ENCODE peak calls at places on chromosomes 4 and X, in eight cellular contexts. One of them, this sample, is unnamed.

GRCh38 chr4:174252412-174252811 is 31.1 kb downstream of the FBXO8 start:
- DNase-seq in kidney glomerular epithelial cell: no peak
- DNase-seq in stimulated activated CD8-positive, alpha-beta memory T cell treated with anti-CD3 and anti-CD28 coated beads, Interleukin-7, amount 100 ng/mL, for 1 hour: no peak
- DNase-seq in fibroblast of lung: no peak
- DNase-seq in mucosa of gallbladder: no peak
- DNase-seq in NCI-H2029 treated with DMSO at 0.1 percent for 48 hours: no peak
- DNase-seq in hippocampal formation: no peak
- DNase-seq in stimulated activated CD4-positive, alpha-beta T cell treated with anti-CD3 and anti-CD28 coated beads, Interleukin-1b, Interleukin-23, amount 100 ng/mL, for 4 hours: no peak
- DNase-seq in this sample: no peak

GRCh38 chr4:75549019-75549418 is 6.8 kb upstream of the ODAPH start:
- DNase-seq in stimulated activated CD8-positive, alpha-beta memory T cell treated with anti-CD3 and anti-CD28 coated beads, Interleukin-7, amount 100 ng/mL, for 1 hour: no peak
- DNase-seq in hippocampal formation: no peak
- DNase-seq in stimulated activated CD4-positive, alpha-beta T cell treated with anti-CD3 and anti-CD28 coated beads, Interleukin-1b, Interleukin-23, amount 100 ng/mL, for 4 hours: no peak
- DNase-seq in kidney glomerular epithelial cell: no peak
- DNase-seq in mucosa of gallbladder: no peak
- DNase-seq in NCI-H2029 treated with DMSO at 0.1 percent for 48 hours: no peak
- DNase-seq in fibroblast of lung: no peak
- DNase-seq in this sample: no peak

GRCh38 chrX:9362529-9362928 is 102.3 kb upstream of the TBL1X start:
- DNase-seq in NCI-H2029 treated with DMSO at 0.1 percent for 48 hours: no peak
- DNase-seq in stimulated activated CD4-positive, alpha-beta T cell treated with anti-CD3 and anti-CD28 coated beads, Interleukin-1b, Interleukin-23, amount 100 ng/mL, for 4 hours: no peak
- DNase-seq in hippocampal formation: no peak
- DNase-seq in kidney glomerular epithelial cell: no peak
- DNase-seq in fibroblast of lung: no peak
- DNase-seq in stimulated activated CD8-positive, alpha-beta memory T cell treated with anti-CD3 and anti-CD28 coated beads, Interleukin-7, amount 100 ng/mL, for 1 hour: no peak
- DNase-seq in mucosa of gallbladder: no peak
- DNase-seq in this sample: peak

GRCh38 chr4:77619408-77619807 is 13.8 kb downstream of the CXCL13 start:
- DNase-seq in stimulated activated CD8-positive, alpha-beta memory T cell treated with anti-CD3 and anti-CD28 coated beads, Interleukin-7, amount 100 ng/mL, for 1 hour: no peak
- DNase-seq in mucosa of gallbladder: peak
- DNase-seq in hippocampal formation: peak
- DNase-seq in kidney glomerular epithelial cell: no peak
- DNase-seq in fibroblast of lung: no peak
- DNase-seq in stimulated activated CD4-positive, alpha-beta T cell treated with anti-CD3 and anti-CD28 coated beads, Interleukin-1b, Interleukin-23, amount 100 ng/mL, for 4 hours: no peak
- DNase-seq in NCI-H2029 treated with DMSO at 0.1 percent for 48 hours: peak
- DNase-seq in this sample: no peak

GRCh38 chr4:151484396-151485102 is 75.6 kb downstream of the FHIP1A start:
- DNase-seq in hippocampal formation: no peak
- DNase-seq in stimulated activated CD8-positive, alpha-beta memory T cell treated with anti-CD3 and anti-CD28 coated beads, Interleukin-7, amount 100 ng/mL, for 1 hour: no peak
- DNase-seq in mucosa of gallbladder: no peak
- DNase-seq in NCI-H2029 treated with DMSO at 0.1 percent for 48 hours: no peak
- DNase-seq in kidney glomerular epithelial cell: peak
- DNase-seq in stimulated activated CD4-positive, alpha-beta T cell treated with anti-CD3 and anti-CD28 coated beads, Interleukin-1b, Interleukin-23, amount 100 ng/mL, for 4 hours: no peak
- DNase-seq in fibroblast of lung: peak
- DNase-seq in this sample: no peak

GRCh38 chrX:138191998-138192397 is 519.5 kb downstream of the FGF13 start:
- DNase-seq in stimulated activated CD4-positive, alpha-beta T cell treated with anti-CD3 and anti-CD28 coated beads, Interleukin-1b, Interleukin-23, amount 100 ng/mL, for 4 hours: no peak
- DNase-seq in hippocampal formation: no peak
- DNase-seq in kidney glomerular epithelial cell: peak
- DNase-seq in mucosa of gallbladder: no peak
- DNase-seq in stimulated activated CD8-positive, alpha-beta memory T cell treated with anti-CD3 and anti-CD28 coated beads, Interleukin-7, amount 100 ng/mL, for 1 hour: no peak
- DNase-seq in fibroblast of lung: peak
- DNase-seq in NCI-H2029 treated with DMSO at 0.1 percent for 48 hours: no peak
- DNase-seq in this sample: no peak

GRCh38 chrX:26411045-26411444 is 195.1 kb downstream of the MAGEB5 start:
- DNase-seq in NCI-H2029 treated with DMSO at 0.1 percent for 48 hours: no peak
- DNase-seq in stimulated activated CD8-positive, alpha-beta memory T cell treated with anti-CD3 and anti-CD28 coated beads, Interleukin-7, amount 100 ng/mL, for 1 hour: no peak
- DNase-seq in stimulated activated CD4-positive, alpha-beta T cell treated with anti-CD3 and anti-CD28 coated beads, Interleukin-1b, Interleukin-23, amount 100 ng/mL, for 4 hours: no peak
- DNase-seq in mucosa of gallbladder: no peak
- DNase-seq in fibroblast of lung: no peak
- DNase-seq in kidney glomerular epithelial cell: no peak
- DNase-seq in hippocampal formation: no peak
- DNase-seq in this sample: no peak

GRCh38 chr4:70269674-70270073 is 27.3 kb downstream of the CSN3 start:
- DNase-seq in stimulated activated CD8-positive, alpha-beta memory T cell treated with anti-CD3 and anti-CD28 coated beads, Interleukin-7, amount 100 ng/mL, for 1 hour: no peak
- DNase-seq in kidney glomerular epithelial cell: no peak
- DNase-seq in hippocampal formation: no peak
- DNase-seq in NCI-H2029 treated with DMSO at 0.1 percent for 48 hours: no peak
- DNase-seq in stimulated activated CD4-positive, alpha-beta T cell treated with anti-CD3 and anti-CD28 coated beads, Interleukin-1b, Interleukin-23, amount 100 ng/mL, for 4 hours: no peak
- DNase-seq in fibroblast of lung: peak
- DNase-seq in mucosa of gallbladder: no peak
- DNase-seq in this sample: no peak

GRCh38 chr4:169024762-169025161 is 14.7 kb upstream of the CBR4 start:
- DNase-seq in hippocampal formation: peak
- DNase-seq in stimulated activated CD8-positive, alpha-beta memory T cell treated with anti-CD3 and anti-CD28 coated beads, Interleukin-7, amount 100 ng/mL, for 1 hour: no peak
- DNase-seq in mucosa of gallbladder: peak
- DNase-seq in fibroblast of lung: peak
- DNase-seq in stimulated activated CD4-positive, alpha-beta T cell treated with anti-CD3 and anti-CD28 coated beads, Interleukin-1b, Interleukin-23, amount 100 ng/mL, for 4 hours: no peak
- DNase-seq in kidney glomerular epithelial cell: no peak
- DNase-seq in NCI-H2029 treated with DMSO at 0.1 percent for 48 hours: peak
- DNase-seq in this sample: no peak

GRCh38 chrX:100413231-100413630 is 3.2 kb upstream of the PCDH19 start:
- DNase-seq in NCI-H2029 treated with DMSO at 0.1 percent for 48 hours: peak
- DNase-seq in mucosa of gallbladder: peak
- DNase-seq in hippocampal formation: peak
- DNase-seq in fibroblast of lung: peak
- DNase-seq in stimulated activated CD4-positive, alpha-beta T cell treated with anti-CD3 and anti-CD28 coated beads, Interleukin-1b, Interleukin-23, amount 100 ng/mL, for 4 hours: no peak
- DNase-seq in kidney glomerular epithelial cell: no peak
- DNase-seq in stimulated activated CD8-positive, alpha-beta memory T cell treated with anti-CD3 and anti-CD28 coated beads, Interleukin-7, amount 100 ng/mL, for 1 hour: no peak
- DNase-seq in this sample: no peak

GRCh38 chr4:186829740-186830449 is 106.2 kb upstream of the FAT1 start:
- DNase-seq in mucosa of gallbladder: no peak
- DNase-seq in stimulated activated CD8-positive, alpha-beta memory T cell treated with anti-CD3 and anti-CD28 coated beads, Interleukin-7, amount 100 ng/mL, for 1 hour: no peak
- DNase-seq in stimulated activated CD4-positive, alpha-beta T cell treated with anti-CD3 and anti-CD28 coated beads, Interleukin-1b, Interleukin-23, amount 100 ng/mL, for 4 hours: no peak
- DNase-seq in hippocampal formation: no peak
- DNase-seq in fibroblast of lung: peak
- DNase-seq in NCI-H2029 treated with DMSO at 0.1 percent for 48 hours: no peak
- DNase-seq in kidney glomerular epithelial cell: peak
- DNase-seq in this sample: no peak

This sample was measured in right cardiac atrium.